ENCODE peak calls at places on chromosomes 7 and 10, in eight cellular contexts. M is upper lobe of right lung, Q is IMR-90, K is fibroblast of lung, Z is cardiac muscle cell, I is tibial nerve, Y is lower lobe of right lung, O is mammary epithelial cell. T is an unnamed sample. For H3K36me3, the result is how much of the 10 kb centered on the place peaks cover.

GRCh38 chr10:122045212-122045611 is 56.2 kb downstream of the TACC2 start:
- DNase-seq in M (no peak), Q (no peak), K (no peak), Z (no peak), I (no peak), Y (no peak), O (no peak), T (no peak)

GRCh38 chr7:20374391-20374790 is 43.7 kb downstream of the ITGB8 start:
- DNase-seq in M (no peak), Q (no peak), K (no peak), Z (no peak), I (no peak), Y (no peak), O (no peak), T (no peak)

GRCh38 chr7:84025332-84025927 is 169.2 kb downstream of the SEMA3A start:
- DNase-seq in M (no peak), Q (peak), K (peak), Z (peak), I (no peak), Y (no peak), O (peak), T (peak)

GRCh38 chr7:2105917-2106316 is 126.8 kb downstream of the MAD1L1 start:
- DNase-seq in M (no peak), Q (no peak), K (no peak), Z (no peak), I (no peak), Y (no peak), O (no peak), T (no peak)

GRCh38 chr7:45918556-45918955 is 2.5 kb downstream of the IGFBP3 start:
- DNase-seq in M (no peak), Q (no peak), K (no peak), Z (no peak), I (no peak), Y (no peak), O (no peak), T (no peak)

GRCh38 chr10:49433069-49433468 is 37.2 kb upstream of the DRGX start:
- DNase-seq in M (no peak), Q (no peak), K (no peak), Z (no peak), I (no peak), Y (no peak), O (no peak), T (no peak)

GRCh38 chr10:118873738-118874105 is 119.0 kb upstream of the CACUL1 start:
- DNase-seq in M (no peak), Q (no peak), K (no peak), Z (peak), I (no peak), Y (no peak), O (peak), T (no peak)

GRCh38 chr10:71213127-71213616 is 802 bp downstream of the UNC5B start:
- DNase-seq in M (peak), Q (peak), K (peak), Z (peak), I (no peak), Y (peak), O (peak), T (no peak)

GRCh38 chr7:75567948-75568595 is 76.0 kb downstream of the SPDYE5 start:
- DNase-seq in M (no peak), Q (no peak), K (no peak), Z (no peak), I (no peak), Y (no peak), O (no peak), T (no peak)

GRCh38 chr10:103800789-103801540 is 54.4 kb downstream of the SH3PXD2A start:
- DNase-seq in M (no peak), Q (peak), K (peak), Z (no peak), I (no peak), Y (no peak), O (peak), T (no peak)

GRCh38 chr10:70925377-70926214 is 37.2 kb upstream of the PCBD1 start:
- DNase-seq in M (peak), Q (no peak), K (peak), Z (peak), I (no peak), Y (peak), O (no peak), T (peak)

GRCh38 chr10:6649107-6649720 is 69.1 kb upstream of the PRKCQ start:
- DNase-seq in M (no peak), Q (no peak), K (no peak), Z (no peak), I (no peak), Y (no peak), O (peak), T (no peak)

GRCh38 chr10:93271347-93271746 is 197.7 kb downstream of the CYP26A1 start:
- DNase-seq in M (no peak), Q (no peak), K (no peak), Z (no peak), I (no peak), Y (no peak), O (no peak), T (no peak)

GRCh38 chr7:48244902-48245301 is 73.6 kb downstream of the ABCA13 start:
- DNase-seq in M (no peak), Q (peak), K (peak), Z (peak), I (peak), Y (no peak), O (peak), T (no peak)

GRCh38 chr10:11579885-11580284 is 31.6 kb downstream of the USP6NL start:
- DNase-seq in M (no peak), Q (no peak), K (no peak), Z (no peak), I (no peak), Y (no peak), O (no peak), T (no peak)

GRCh38 chr7:30815016-30815854 is 44.0 kb downstream of the MINDY4 start:
- DNase-seq in M (no peak), Q (no peak), K (peak), Z (peak), I (peak), Y (peak), O (no peak), T (peak)

GRCh38 chr10:13784067-13784466 is 197.3 kb downstream of the PRPF18 start:
- DNase-seq in M (no peak), Q (peak), K (peak), Z (no peak), I (no peak), Y (no peak), O (no peak), T (no peak)

GRCh38 chr10:99975106-99975829 is 34.5 kb downstream of the DNMBP start:
- DNase-seq in M (no peak), Q (no peak), K (no peak), Z (no peak), I (no peak), Y (no peak), O (no peak), T (no peak)

GRCh38 chr7:41035788-41036187 is 667.1 kb downstream of the INHBA start:
- DNase-seq in M (no peak), Q (no peak), K (no peak), Z (no peak), I (no peak), Y (no peak), O (no peak), T (no peak)

GRCh38 chr7:150685219-150686029 is at the start of gene GIMAP2:
- DNase-seq in M (no peak), Q (no peak), K (peak), Z (peak), I (no peak), Y (no peak), O (peak), T (no peak)

GRCh38 chr10:92080244-92080643 is 156.7 kb downstream of the BTAF1 start:
- DNase-seq in M (no peak), Q (no peak), K (no peak), Z (no peak), I (no peak), Y (no peak), O (no peak), T (no peak)

GRCh38 chr7:66206909-66207240 is 1.7 kb downstream of the TPST1 start:
- DNase-seq in M (no peak), Q (no peak), K (no peak), Z (no peak), I (no peak), Y (no peak), O (no peak), T (no peak)

GRCh38 chr10:2202401-2202800 is 465.1 kb upstream of the ADARB2 start:
- DNase-seq in M (no peak), Q (no peak), K (no peak), Z (no peak), I (no peak), Y (no peak), O (peak), T (no peak)

GRCh38 chr7:30755384-30756154 is 3.6 kb downstream of the INMT start:
- DNase-seq in M (no peak), Q (peak), K (peak), Z (peak), I (peak), Y (no peak), O (no peak), T (peak)

GRCh38 chr7:97006146-97006950 is 995 bp downstream of the DLX6 start:
- DNase-seq in M (no peak), Q (peak), K (peak), Z (peak), I (no peak), Y (no peak), O (peak), T (no peak)

GRCh38 chr7:142438235-142438922 is 180.5 kb upstream of the PRSS58 start:
- DNase-seq in M (no peak), Q (peak), K (peak), Z (peak), I (no peak), Y (no peak), O (peak), T (no peak)

GRCh38 chr7:133021196-133021595 is 60.7 kb downstream of the CHCHD3 start:
- DNase-seq in M (no peak), Q (no peak), K (no peak), Z (peak), I (no peak), Y (no peak), O (no peak), T (no peak)

GRCh38 chr10:30959855-30960247 is 71.8 kb downstream of the ZNF438 start:
- DNase-seq in M (no peak), Q (no peak), K (no peak), Z (no peak), I (no peak), Y (no peak), O (peak), T (no peak)

GRCh38 chr10:91090761-91091529 is 129.5 kb upstream of the PCGF5 start:
- DNase-seq in M (no peak), Q (no peak), K (peak), Z (peak), I (no peak), Y (no peak), O (no peak), T (no peak)

GRCh38 chr7:51446356-51446755 is 129.7 kb upstream of the COBL start:
- DNase-seq in M (no peak), Q (no peak), K (no peak), Z (no peak), I (no peak), Y (no peak), O (no peak), T (no peak)

GRCh38 chr10:113454341-113455061 is 98.4 kb upstream of the HABP2 start:
- DNase-seq in M (peak), Q (peak), K (peak), Z (peak), I (no peak), Y (peak), O (no peak), T (peak)

GRCh38 chr7:12719141-12719919 is 31.9 kb downstream of the ARL4A start:
- DNase-seq in M (no peak), Q (peak), K (peak), Z (peak), I (no peak), Y (no peak), O (peak), T (no peak)

GRCh38 chr10:1939016-1939415 is 201.7 kb upstream of the ADARB2 start:
- DNase-seq in M (no peak), Q (no peak), K (no peak), Z (no peak), I (no peak), Y (no peak), O (no peak), T (no peak)

GRCh38 chr7:77482015-77482414 is 55.1 kb upstream of the PTPN12 start:
- DNase-seq in M (no peak), Q (no peak), K (no peak), Z (peak), I (no peak), Y (peak), O (peak), T (no peak)

GRCh38 chr10:100311307-100311706 is 18.7 kb downstream of the PKD2L1 start:
- DNase-seq in M (no peak), Q (no peak), K (no peak), Z (no peak), I (no peak), Y (no peak), O (no peak), T (no peak)

GRCh38 chr10:131937832-131938231 is 37.0 kb downstream of the PPP2R2D start:
- DNase-seq in M (peak), Q (no peak), K (no peak), Z (no peak), I (no peak), Y (no peak), O (no peak), T (peak)
- H3K27ac ChIP-seq in M (no peak), Q (no peak), K (no peak), Z (no peak), I (no peak), Y (no peak), O (no peak), T (no peak)

GRCh38 chr10:24536653-24537052 is 187.0 kb downstream of the ARHGAP21 start:
- DNase-seq in M (no peak), Q (no peak), K (no peak), Z (no peak), I (no peak), Y (no peak), O (no peak), T (no peak)
- H3K36me3 ChIP-seq in M (under half), Q (under half), K (under half), Z (under half), I (under half), Y (half or more), O (under half), T (under half)

DNA sequence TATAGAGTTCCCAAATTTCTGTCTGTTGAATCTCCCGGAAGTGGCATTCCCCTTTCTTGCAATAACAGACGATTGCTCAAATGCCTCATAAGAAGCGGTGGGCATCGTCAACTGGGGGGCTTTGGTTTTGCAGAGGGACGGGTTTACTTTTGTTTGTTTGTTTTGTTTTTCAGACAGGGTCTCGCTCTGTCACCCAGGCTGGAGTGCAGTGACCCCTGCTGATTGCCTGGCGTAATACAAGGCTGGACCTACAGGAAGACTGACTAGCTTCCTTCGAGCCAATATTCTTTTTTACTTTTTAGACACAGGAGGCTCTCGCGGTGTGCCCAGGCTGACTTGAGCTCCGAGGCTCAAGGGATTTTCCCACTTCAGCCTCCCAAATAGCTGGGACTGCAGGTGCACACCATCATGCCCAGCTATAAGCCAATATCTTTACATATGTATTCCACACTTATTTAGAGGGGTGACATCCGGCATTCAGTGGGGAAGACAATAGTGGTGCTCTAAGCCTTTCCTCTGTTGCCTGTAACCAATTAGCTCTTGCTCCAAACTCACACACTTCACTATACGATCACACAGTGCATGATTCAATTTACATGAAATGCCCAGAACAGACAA is 58.1 kb downstream of the FHIP2A start:
- DNase-seq in M (no peak), Q (peak), K (peak), Z (peak), I (no peak), Y (no peak), O (no peak), T (peak)
- TF ChIP-seq CTCF in M (peak), Q (peak), K (peak), Z (peak), I (peak), Y (peak), O (peak), T (peak)

GRCh38 chr7:80614911-80615310 is 23.5 kb upstream of the CD36 start:
- DNase-seq in M (no peak), Q (peak), K (peak), Z (peak), I (no peak), Y (no peak), O (peak), T (no peak)
- H3K27ac ChIP-seq in M (no peak), Q (no peak), K (no peak), Z (peak), I (peak), Y (peak), O (no peak), T (peak)

GRCh38 chr10:27150261-27150660 is 3.9 kb downstream of the YME1L1 start:
- DNase-seq in M (no peak), Q (no peak), K (no peak), Z (no peak), I (no peak), Y (no peak), O (no peak), T (no peak)
- H3K36me3 ChIP-seq in M (under half), Q (under half), K (under half), Z (under half), I (under half), Y (under half), O (under half), T (under half)